ENCODE peak calls at places on chromosome 13, in ten cellular contexts. Q is activated CD4-positive, alpha-beta memory T cell treated with anti-CD3 and anti-CD28 coated beads, Interleukin-2, amount 10 ng/mL, durations not matched to agents 7 days and 5 days; V is iris pigment epithelial cell; O is CD8-positive, alpha-beta T cell; L is stimulated activated CD4-positive, alpha-beta T cell treated with anti-CD3 and anti-CD28 coated beads, Interleukin-1b, Interleukin-23, amount 100 ng/mL, for 24 hours; F is PC-9; T is B cell; E is iPS-NIHi11; A is HS-27A; B is left ventricle myocardium inferior. P is an unnamed sample.

GRCh38 chr13:40485611-40486517 is 180.6 kb downstream of the FOXO1 start:
- DNase-seq in Q (peak), B (no peak), V (no peak), A (no peak), L (no peak), F (no peak), E (no peak), O (peak), T (peak), P (no peak)

GRCh38 chr13:24802074-24802473 is 38.1 kb downstream of the RNF17 start:
- DNase-seq in F (peak), L (no peak), T (no peak), A (no peak), O (no peak), Q (no peak), V (peak), B (no peak), E (no peak), P (no peak)

GRCh38 chr13:104773775-104774174 is 1707.6 kb upstream of the SLC10A2 start:
- DNase-seq in F (peak), Q (no peak), T (no peak), A (peak), V (peak), L (no peak), B (no peak), O (no peak), E (peak), P (no peak)

GRCh38 chr13:44407891-44408290 is 34.3 kb downstream of the SERP2 start:
- DNase-seq in F (peak), E (no peak), L (no peak), B (no peak), A (no peak), V (no peak), T (no peak), O (no peak), Q (no peak), P (no peak)

GRCh38 chr13:24742294-24742693 is 21.7 kb upstream of the RNF17 start:
- DNase-seq in L (no peak), O (no peak), B (no peak), F (no peak), A (no peak), T (no peak), V (peak), Q (no peak), E (peak), P (no peak)

GRCh38 chr13:94112227-94112626 is 367.3 kb downstream of the DCT start:
- DNase-seq in E (no peak), V (peak), O (no peak), Q (no peak), B (no peak), L (no peak), T (no peak), A (peak), F (no peak), P (no peak)

GRCh38 chr13:20980899-20981298 is 78.4 kb upstream of the XPO4 start:
- DNase-seq in T (no peak), V (no peak), E (no peak), O (no peak), L (no peak), F (no peak), B (no peak), A (no peak), Q (no peak), P (no peak)

GRCh38 chr13:33272531-33273124 is 12.9 kb downstream of the STARD13 start:
- DNase-seq in F (no peak), T (no peak), E (no peak), V (peak), Q (no peak), B (no peak), O (no peak), L (no peak), A (no peak), P (no peak)

GRCh38 chr13:89375839-89376238 is 1704.7 kb downstream of the SLITRK5 start:
- DNase-seq in V (peak), A (no peak), T (no peak), O (no peak), L (no peak), F (no peak), E (no peak), Q (no peak), B (no peak), P (no peak)

GRCh38 chr13:60267498-60268202 is 103.9 kb upstream of the DIAPH3 start:
- DNase-seq in A (no peak), F (no peak), V (peak), Q (peak), O (peak), L (no peak), E (peak), B (no peak), T (peak), P (peak)

GRCh38 chr13:110109910-110110309 is 197.0 kb downstream of the COL4A1 start:
- DNase-seq in B (peak), L (no peak), A (no peak), T (no peak), V (peak), E (no peak), F (no peak), O (no peak), Q (no peak), P (no peak)

GRCh38 chr13:113952983-113953520 is 20.8 kb downstream of the C13orf46 start:
- DNase-seq in B (no peak), Q (no peak), O (no peak), V (no peak), F (no peak), A (no peak), L (no peak), E (no peak), T (no peak), P (no peak)

GRCh38 chr13:110138009-110138699 is 168.8 kb downstream of the COL4A1 start:
- DNase-seq in B (peak), V (peak), T (peak), Q (peak), O (no peak), E (peak), A (no peak), L (peak), F (peak), P (peak)

GRCh38 chr13:36323951-36324566 is 22.1 kb downstream of the SPART start:
- DNase-seq in L (no peak), V (peak), E (no peak), Q (no peak), B (no peak), F (no peak), A (no peak), O (no peak), T (no peak), P (no peak)

GRCh38 chr13:60230593-60230992 is 66.9 kb upstream of the DIAPH3 start:
- DNase-seq in V (peak), T (no peak), O (no peak), Q (no peak), F (no peak), E (no peak), B (no peak), A (no peak), L (no peak), P (no peak)

GRCh38 chr13:111253334-111253872 is 67.0 kb upstream of the TEX29 start:
- DNase-seq in A (no peak), L (no peak), F (no peak), T (no peak), O (peak), B (no peak), E (no peak), V (peak), Q (no peak), P (no peak)

GRCh38 chr13:23619073-23619855 is 49.1 kb downstream of the TNFRSF19 start:
- DNase-seq in L (no peak), O (no peak), V (no peak), Q (no peak), F (no peak), A (no peak), T (no peak), B (no peak), E (no peak), P (no peak)

GRCh38 chr13:60019119-60019993 is 144.4 kb downstream of the DIAPH3 start:
- DNase-seq in F (no peak), Q (no peak), B (no peak), T (no peak), L (no peak), A (no peak), E (no peak), O (no peak), V (peak), P (no peak)

GRCh38 chr13:110677731-110678545 is 28.0 kb downstream of the CARS2 start:
- DNase-seq in T (peak), Q (no peak), L (no peak), A (no peak), O (no peak), B (no peak), E (no peak), F (no peak), V (peak), P (no peak)

GRCh38 chr13:49733181-49733951 is 42.1 kb upstream of the EBPL start:
- DNase-seq in Q (no peak), O (no peak), V (peak), B (no peak), T (no peak), F (no peak), L (no peak), A (no peak), E (peak), P (no peak)

GRCh38 chr13:80334582-80335260 is 6.2 kb downstream of the SPRY2 start:
- DNase-seq in L (no peak), F (no peak), T (no peak), Q (no peak), E (no peak), B (no peak), O (no peak), A (no peak), V (peak), P (no peak)

GRCh38 chr13:76703621-76704020 is 182.6 kb downstream of the KCTD12 start:
- DNase-seq in O (no peak), F (no peak), A (no peak), T (no peak), L (no peak), B (no peak), Q (no peak), V (no peak), E (no peak), P (no peak)

GRCh38 chr13:48405865-48406264 is 7.0 kb downstream of the LPAR6 start:
- DNase-seq in T (no peak), F (no peak), B (no peak), Q (no peak), A (no peak), E (no peak), V (peak), L (no peak), O (no peak), P (no peak)

GRCh38 chr13:76036176-76036575 is 400.0 kb downstream of the LMO7 start:
- DNase-seq in L (no peak), V (peak), F (no peak), O (no peak), T (no peak), B (no peak), Q (no peak), E (no peak), A (no peak), P (no peak)

GRCh38 chr13:77114271-77114670 is 87.3 kb upstream of the FBXL3 start:
- DNase-seq in L (no peak), B (no peak), E (no peak), Q (no peak), V (peak), F (no peak), A (no peak), O (no peak), T (no peak), P (no peak)

GRCh38 chr13:112777637-112778406 is 88.0 kb downstream of the ATP11A start:
- DNase-seq in O (no peak), T (no peak), V (no peak), E (no peak), Q (no peak), L (no peak), A (no peak), F (peak), B (no peak), P (no peak)

GRCh38 chr13:27182844-27183497 is 11.4 kb upstream of the USP12 start:
- DNase-seq in O (no peak), A (peak), T (no peak), F (peak), L (no peak), B (peak), Q (no peak), V (peak), E (no peak), P (no peak)

P was measured in GDM1.